ENCODE peak calls at places on chromosomes 7 and 10, in five cellular contexts. R, P, V, C and Z are unnamed samples.

GRCh38 chr7:27636326-27637006 is 26.2 kb downstream of the HIBADH start:
- DNase-seq in P (peak; percentile 87), R (no peak), V (no peak), C (no peak), Z (no peak)

GRCh38 chr7:157302314-157302711 is 34.5 kb upstream of the DNAJB6 start:
- DNase-seq in P (no peak), C (peak; percentile 55), V (peak; percentile 39), R (peak; percentile 73), Z (peak; percentile 87)

GRCh38 chr7:82343-83155 is 109.8 kb upstream of the FAM20C start:
- DNase-seq in V (no peak), P (no peak), R (no peak), C (no peak), Z (no peak)

GRCh38 chr7:693280-693679 is 33.2 kb upstream of the DNAAF5 start:
- DNase-seq in R (no peak), P (no peak), V (no peak), C (no peak), Z (no peak)

GRCh38 chr7:132456418-132456817 is 119.9 kb downstream of the PLXNA4 start:
- DNase-seq in V (no peak), C (no peak), P (no peak), R (no peak), Z (no peak)

GRCh38 chr10:688621-689426 is 644 bp downstream of the DIP2C start:
- DNase-seq in V (peak; percentile 42), P (peak; percentile 50), R (peak; percentile 75), C (peak; percentile 42), Z (no peak)

GRCh38 chr7:2832441-2832840 is 11.7 kb downstream of the GNA12 start:
- DNase-seq in R (no peak), C (no peak), P (no peak), V (no peak), Z (no peak)

GRCh38 chr7:138668946-138669345 is 32.2 kb downstream of the SVOPL start:
- DNase-seq in V (no peak), C (no peak), P (no peak), R (no peak), Z (no peak)

GRCh38 chr7:23469961-23470250 is 385 bp downstream of the IGF2BP3 start:
- DNase-seq in C (no peak), P (no peak), V (no peak), R (no peak), Z (no peak)

GRCh38 chr10:3263082-3263481 is 90.5 kb upstream of the PITRM1 start:
- DNase-seq in C (no peak), R (no peak), V (no peak), P (no peak), Z (no peak)

GRCh38 chr7:7051221-7051877 is 131.0 kb upstream of the C1GALT1 start:
- DNase-seq in C (no peak), R (peak; percentile 11), P (no peak), V (peak; percentile 40), Z (no peak)

GRCh38 chr7:101402081-101402779 is 39.6 kb downstream of the COL26A1 start:
- DNase-seq in R (peak; percentile 84), P (no peak), C (no peak), V (no peak), Z (no peak)

GRCh38 chr7:158317238-158318205 is 270.1 kb downstream of the PTPRN2 start:
- DNase-seq in V (no peak), C (no peak), P (no peak), R (no peak), Z (no peak)

GRCh38 chr7:38744746-38745145 is 113.6 kb upstream of the AMPH start:
- DNase-seq in R (peak; percentile 75), P (peak; percentile 76), C (no peak), V (no peak), Z (no peak)

GRCh38 chr10:21260060-21260792 is 265.3 kb downstream of the SKIDA1 start:
- DNase-seq in C (peak; percentile 18), P (peak; percentile 67), R (peak; percentile 76), V (no peak), Z (no peak)
- H3K4me3 ChIP-seq in C (no peak overlapping the region), P (no peak overlapping the region), R (no peak overlapping the region), V (no peak overlapping the region), Z (no peak overlapping the region)

DNA sequence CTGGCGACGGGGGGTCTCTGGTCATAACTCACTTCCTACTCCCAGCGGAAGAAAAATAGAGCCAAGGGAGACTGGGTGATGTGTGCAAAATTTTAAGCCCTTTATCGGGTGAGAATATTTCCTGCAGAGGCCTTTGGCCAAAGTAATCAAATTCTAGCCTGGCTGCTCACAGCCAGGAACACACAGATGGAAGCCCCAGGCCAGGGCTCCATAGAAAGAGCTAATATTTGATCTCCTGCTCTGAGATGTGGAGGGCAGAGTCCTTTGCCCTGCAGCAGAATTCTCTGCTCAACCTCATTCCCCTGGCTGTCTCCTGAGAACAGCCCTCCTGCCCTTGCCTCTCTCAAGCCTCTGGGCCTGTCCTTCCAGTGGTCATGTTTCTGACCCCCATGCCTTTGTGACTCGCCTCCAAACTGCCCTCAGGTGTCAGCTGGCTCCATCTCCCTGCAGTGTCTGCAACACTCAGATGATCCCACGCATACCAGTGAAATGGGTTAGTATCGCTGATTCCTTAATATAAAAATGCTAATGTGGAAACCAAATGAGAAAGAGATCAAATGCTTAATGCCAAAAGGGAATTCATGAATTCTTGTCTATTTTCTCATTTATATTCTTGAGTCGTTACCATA is 34.5 kb downstream of the FRMD4A start:
- DNase-seq in P (no peak), R (no peak), C (no peak), V (no peak), Z (no peak)
- H3K4me3 ChIP-seq in P (no peak overlapping the region), R (no peak overlapping the region), C (no peak overlapping the region), V (no peak overlapping the region), Z (no peak overlapping the region)

GRCh38 chr7:151461096-151461941 is 21.4 kb upstream of the CRYGN start:
- DNase-seq in C (no peak), P (no peak), V (no peak), R (no peak), Z (no peak)
- H3K4me3 ChIP-seq in C (no peak overlapping the region), P (no peak overlapping the region), V (no peak overlapping the region), R (no peak overlapping the region), Z (no peak overlapping the region)

GRCh38 chr7:20225384-20225783 is 8.2 kb upstream of the MACC1 start:
- DNase-seq in V (no peak), R (no peak), P (no peak), C (no peak), Z (no peak)

GRCh38 chr7:20224005-20224404 is 6.8 kb upstream of the MACC1 start:
- DNase-seq in V (no peak), R (peak; percentile 12), P (peak; percentile 22), C (no peak), Z (no peak)

GRCh38 chr7:20222219-20222828 is 5.1 kb upstream of the MACC1 start:
- DNase-seq in V (no peak), C (no peak), R (no peak), P (no peak), Z (no peak)

GRCh38 chr7:20220824-20221547 is 3.8 kb upstream of the MACC1 start:
- DNase-seq in P (peak; percentile 96), C (no peak), V (no peak), R (peak; percentile 87), Z (no peak)

DNA sequence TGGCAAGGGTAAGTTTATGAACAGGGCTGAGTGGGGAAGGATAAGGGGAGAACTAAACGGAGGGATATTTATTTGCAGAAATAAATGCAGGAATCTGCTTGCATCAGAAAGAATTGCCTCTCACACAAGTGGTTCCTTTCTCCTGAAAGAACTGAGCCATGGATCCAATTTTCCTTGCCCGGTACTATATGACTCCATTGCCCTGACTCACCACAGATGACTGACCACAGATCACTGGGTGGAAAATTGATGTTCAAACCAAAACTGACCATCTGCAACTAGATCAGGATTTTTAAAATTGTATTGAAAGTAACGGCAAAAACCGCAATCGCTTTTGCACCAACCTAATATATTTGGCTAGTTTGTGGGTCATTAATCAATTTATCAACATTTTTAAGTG is 6.2 kb upstream of the MACC1 start:
- DNase-seq in V (no peak), R (peak; percentile 61), P (peak; percentile 82), C (no peak), Z (no peak)
- H3K4me3 ChIP-seq in V (no peak overlapping the region), R (no peak overlapping the region), P (no peak overlapping the region), C (no peak overlapping the region), Z (no peak overlapping the region)

GRCh38 chr7:35250941-35251340 is 3.0 kb downstream of the TBX20 start:
- DNase-seq in C (no peak), R (no peak), V (no peak), P (no peak), Z (no peak)
- H3K4me3 ChIP-seq in C (peak overlapping the region; percentile 73), R (no peak overlapping the region), V (no peak overlapping the region), P (no peak overlapping the region), Z (no peak overlapping the region)